ENCODE peak calls at places on chromosomes 16 and 17, in seven cellular contexts. P is GM03348; D is stimulated activated naive CD8-positive, alpha-beta T cell treated with anti-CD3 and anti-CD28 coated beads, Interleukin-15, amount 100 ng/mL, for 72 hours; J is mesothelial cell of epicardium; V is stimulated activated CD8-positive, alpha-beta memory T cell treated with anti-CD3 and anti-CD28 coated beads, Interleukin-12 subunit alpha, Interleukin-12 subunit beta, amount 100 ng/mL, for 1 hour; T is naive thymus-derived CD8-positive, alpha-beta T cell; X is AG04449. K is an unnamed sample.

GRCh38 chr16:181668-182021 is 1.4 kb downstream of the HBQ1 start:
- DNase-seq in P (no peak), X (no peak), D (no peak), T (no peak), V (no peak), J (no peak), K (no peak)

GRCh38 chr17:75877752-75878173 is 618 bp downstream of the TRIM47 start:
- DNase-seq in J (peak), P (peak), V (peak), T (peak), D (peak), X (no peak), K (peak)

GRCh38 chr17:73833779-73834613 is 189.8 kb upstream of the SDK2 start:
- DNase-seq in V (no peak), X (no peak), P (no peak), D (no peak), T (no peak), J (no peak), K (no peak)

GRCh38 chr16:23950898-23951297 is 115.1 kb downstream of the PRKCB start:
- DNase-seq in V (no peak), D (no peak), P (no peak), J (no peak), X (no peak), T (no peak), K (no peak)

GRCh38 chr16:48053346-48053745 is 102.4 kb downstream of the ABCC12 start:
- DNase-seq in D (no peak), T (no peak), X (no peak), V (no peak), J (peak), P (peak), K (no peak)

GRCh38 chr16:87924041-87924851 is 12.1 kb downstream of the CA5A start:
- DNase-seq in D (no peak), J (no peak), X (no peak), V (no peak), T (no peak), P (no peak), K (peak)

GRCh38 chr16:11586375-11586855 is 304 bp downstream of the LITAF start:
- DNase-seq in J (no peak), P (no peak), D (no peak), X (no peak), V (no peak), T (no peak), K (no peak)

GRCh38 chr16:9370071-9370491 is 278.6 kb downstream of the HAPSTR1 start:
- DNase-seq in P (no peak), V (no peak), X (no peak), J (peak), T (no peak), D (no peak), K (no peak)

GRCh38 chr16:11488304-11488703 is 98.4 kb downstream of the LITAF start:
- DNase-seq in D (no peak), P (no peak), T (no peak), J (no peak), V (no peak), X (no peak), K (no peak)

GRCh38 chr16:3963203-3963602 is 82.7 kb upstream of the CREBBP start:
- DNase-seq in J (no peak), D (no peak), P (no peak), X (no peak), V (no peak), T (peak), K (peak)

GRCh38 chr17:58337600-58338453 is 9.2 kb upstream of the TSPOAP1 start:
- DNase-seq in X (peak), J (peak), D (peak), V (peak), P (peak), T (peak), K (no peak)

GRCh38 chr16:85134794-85135153 is 22.5 kb upstream of the CIBAR2 start:
- DNase-seq in J (no peak), T (no peak), X (no peak), V (no peak), P (no peak), D (no peak), K (no peak)

GRCh38 chr17:79179334-79179733 is 104.7 kb downstream of the ENGASE start:
- DNase-seq in P (no peak), D (no peak), X (no peak), V (no peak), T (no peak), J (no peak), K (no peak)

GRCh38 chr17:79372470-79373238 is 238.2 kb downstream of the RBFOX3 start:
- DNase-seq in J (no peak), D (no peak), P (no peak), V (no peak), T (no peak), X (no peak), K (no peak)

K was measured in SHP77.